ENCODE peak calls at places on chromosomes 3 and 15, in four cellular contexts. B is HCT116, Y is GM12878, T is HepG2. G is an unnamed sample.

GRCh38 chr15:43776718-43777292 is at the start of gene ELL3:
- DNase-seq in B (peak), Y (no peak), T (peak), G (peak)

GRCh38 chr3:98333989-98334606 is 19.6 kb upstream of the OR5K4 start:
- DNase-seq in B (peak), Y (no peak), T (no peak), G (no peak)

GRCh38 chr3:159029306-159030026 is 227.6 kb downstream of the MFSD1 start:
- DNase-seq in B (no peak), Y (no peak), T (no peak), G (no peak)

GRCh38 chr15:97915261-97915660 is 45.2 kb upstream of the ARRDC4 start:
- DNase-seq in B (no peak), Y (no peak), T (no peak), G (no peak)

GRCh38 chr3:41050149-41050548 is 149.2 kb upstream of the CTNNB1 start:
- DNase-seq in B (no peak), Y (no peak), T (no peak), G (no peak)

GRCh38 chr15:55016225-55016624 is 180.5 kb downstream of the RSL24D1 start:
- DNase-seq in B (no peak), Y (no peak), T (no peak), G (no peak)

GRCh38 chr3:111769965-111770364 is 89.1 kb upstream of the PHLDB2 start:
- DNase-seq in B (no peak), Y (no peak), T (no peak), G (no peak)

GRCh38 chr15:90814193-90814811 is 54.1 kb upstream of the FURIN start:
- DNase-seq in B (no peak), Y (no peak), T (no peak), G (no peak)

GRCh38 chr3:171320721-171321120 is 139.5 kb downstream of the TNIK start:
- DNase-seq in B (no peak), Y (no peak), T (no peak), G (no peak)

DNA sequence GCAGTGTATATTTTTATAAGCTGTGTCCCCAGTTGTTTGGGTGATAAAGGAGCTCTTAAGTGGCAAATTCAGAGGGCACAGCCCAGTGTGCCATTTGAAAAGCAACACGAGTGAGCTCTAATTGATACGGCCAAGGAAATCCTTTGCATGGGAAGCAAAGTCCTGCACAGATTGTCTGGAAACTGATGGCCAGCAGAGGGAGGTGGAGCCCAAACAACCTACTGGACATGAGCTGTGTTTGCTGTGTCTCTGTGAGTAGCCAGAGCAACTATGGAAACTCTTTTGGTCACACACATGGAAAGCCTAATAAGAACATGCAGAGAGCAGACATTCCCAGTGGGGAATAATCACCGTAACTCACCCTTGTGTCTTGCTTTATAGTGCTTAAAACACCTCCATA is 24.4 kb downstream of the ONECUT1 start:
- DNase-seq in B (no peak), Y (no peak), T (peak), G (no peak)
- TF ChIP-seq JUND in B (no peak), Y (no peak), T (no peak), G (no peak)

GRCh38 chr15:40930430-40931299 is 1.5 kb downstream of the DLL4 start:
- DNase-seq in B (peak), Y (no peak), T (peak), G (no peak)
- TF ChIP-seq JUND in B (no peak), Y (no peak), T (no peak), G (no peak)

GRCh38 chr15:85710340-85710842 is 84.3 kb downstream of the KLHL25 start:
- DNase-seq in B (no peak), Y (peak), T (no peak), G (no peak)
- TF ChIP-seq JUND in B (no peak), Y (peak), T (no peak), G (no peak)

DNA sequence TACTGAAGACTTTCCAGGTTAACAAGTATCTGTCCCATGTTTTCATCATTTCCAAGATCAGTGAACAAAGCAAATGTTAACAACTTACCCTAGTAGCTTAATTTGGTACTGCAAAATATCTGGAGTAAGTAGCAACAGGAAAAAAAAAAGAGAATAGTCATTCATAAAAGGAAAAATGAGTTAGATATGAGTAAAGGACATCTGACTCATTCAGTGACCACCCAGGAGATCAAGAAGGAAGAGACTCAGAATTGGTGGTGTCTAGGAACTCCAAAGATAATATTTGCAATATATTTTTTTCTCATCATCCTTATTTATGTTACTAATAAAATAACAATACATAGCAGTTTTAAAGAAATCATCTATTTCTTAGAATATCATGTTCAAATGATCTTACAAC is 253.8 kb upstream of the COL8A1 start:
- DNase-seq in B (no peak), Y (no peak), T (no peak), G (no peak)
- TF ChIP-seq JUND in B (no peak), Y (no peak), T (no peak), G (no peak)